ENCODE peak calls at places on chromosome 3, in four cellular contexts. F is uterus, W is astrocyte of the spinal cord, X is heart right ventricle. Q is an unnamed sample.

GRCh38 chr3:15497984-15498383 is 23.5 kb downstream of the COLQ start:
- DNase-seq in F (no peak), W (no peak), X (no peak), Q (no peak)

GRCh38 chr3:73448761-73449290 is 175.9 kb downstream of the PDZRN3 start:
- DNase-seq in F (no peak), W (no peak), X (no peak), Q (no peak)

GRCh38 chr3:18559323-18559972 is 134.3 kb upstream of the SATB1 start:
- DNase-seq in F (no peak), W (peak), X (peak), Q (no peak)

GRCh38 chr3:146136647-146137046 is 24.3 kb downstream of the PLOD2 start:
- DNase-seq in F (no peak), W (no peak), X (no peak), Q (no peak)

GRCh38 chr3:115922681-115923347 is 299.5 kb downstream of the GAP43 start:
- DNase-seq in F (no peak), W (peak), X (no peak), Q (peak)

GRCh38 chr3:138184994-138185393 is 2.1 kb upstream of the ARMC8 start:
- DNase-seq in F (no peak), W (no peak), X (no peak), Q (no peak)

GRCh38 chr3:123086110-123086642 is 19.4 kb downstream of the PDIA5 start:
- DNase-seq in F (no peak), W (no peak), X (no peak), Q (no peak)

GRCh38 chr3:44264146-44264545 is 22.5 kb downstream of the TOPAZ1 start:
- DNase-seq in F (no peak), W (no peak), X (no peak), Q (no peak)

GRCh38 chr3:196207833-196208607 is 3.2 kb downstream of the ZDHHC19 start:
- DNase-seq in F (no peak), W (no peak), X (no peak), Q (no peak)

GRCh38 chr3:143366672-143367071 is 247.1 kb downstream of the CHST2 start:
- DNase-seq in F (no peak), W (no peak), X (no peak), Q (no peak)

GRCh38 chr3:46353639-46354410 is at the start of gene CCR2:
- DNase-seq in F (no peak), W (no peak), X (no peak), Q (no peak)

GRCh38 chr3:8964436-8965370 is 1.4 kb upstream of the RAD18 start:
- DNase-seq in F (no peak), W (peak), X (no peak), Q (peak)

GRCh38 chr3:189586941-189587687 is 44.1 kb upstream of the TP63 start:
- DNase-seq in F (no peak), W (no peak), X (no peak), Q (no peak)

GRCh38 chr3:189590223-189590622 is 41.0 kb upstream of the TP63 start:
- DNase-seq in F (no peak), W (no peak), X (no peak), Q (no peak)

GRCh38 chr3:189584609-189585008 is 46.6 kb upstream of the TP63 start:
- DNase-seq in F (no peak), W (no peak), X (no peak), Q (no peak)

GRCh38 chr3:189588818-189589569 is 42.2 kb upstream of the TP63 start:
- DNase-seq in F (no peak), W (no peak), X (no peak), Q (no peak)

GRCh38 chr3:189588061-189588817 is 43.0 kb upstream of the TP63 start:
- DNase-seq in F (no peak), W (peak), X (no peak), Q (no peak)
- H3K4me3 ChIP-seq in F (no peak), W (no peak), X (no peak), Q (no peak)

GRCh38 chr3:167380004-167380689 is at the start of gene ZBBX:
- DNase-seq in F (peak), W (peak), X (peak), Q (peak)
- TF ChIP-seq CTCF in F (peak), W (peak), X (peak), Q (peak)

GRCh38 chr3:186807231-186807630 is 949 bp upstream of the RFC4 start:
- DNase-seq in F (no peak), W (no peak), X (no peak), Q (no peak)
- H3K4me3 ChIP-seq in F (no peak), W (no peak), X (no peak), Q (peak)

GRCh38 chr3:37545479-37545878 is 316.2 kb upstream of the CTDSPL start:
- DNase-seq in F (no peak), W (no peak), X (peak), Q (no peak)

GRCh38 chr3:37543692-37544091 is 318.0 kb upstream of the CTDSPL start:
- DNase-seq in F (no peak), W (no peak), X (no peak), Q (no peak)

GRCh38 chr3:37544869-37545352 is 316.8 kb upstream of the CTDSPL start:
- DNase-seq in F (no peak), W (no peak), X (no peak), Q (no peak)

GRCh38 chr3:37542772-37543449 is 318.8 kb upstream of the CTDSPL start:
- DNase-seq in F (no peak), W (no peak), X (no peak), Q (no peak)

GRCh38 chr3:37544105-37544504 is 317.6 kb upstream of the CTDSPL start:
- DNase-seq in F (no peak), W (no peak), X (no peak), Q (no peak)
- TF ChIP-seq CTCF in F (no peak), W (no peak), X (no peak), Q (no peak)

DNA sequence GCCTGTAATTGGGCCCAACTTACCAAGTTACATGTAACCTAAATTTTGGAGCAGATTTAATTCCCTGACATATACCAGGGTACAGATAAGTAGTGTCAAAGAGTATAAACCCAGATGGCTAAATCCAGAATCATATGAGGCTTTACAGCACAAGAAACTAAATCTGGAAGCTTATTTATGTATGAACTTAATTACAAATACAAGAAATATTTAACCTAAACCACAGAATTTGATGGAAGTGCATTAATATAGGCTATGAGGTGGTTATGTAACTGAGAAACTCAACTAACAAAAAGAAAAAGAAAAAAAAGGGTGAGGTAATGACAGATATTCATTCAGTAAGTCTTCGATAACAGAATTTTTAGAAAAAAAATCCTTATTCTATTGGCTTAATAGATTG is 930.2 kb upstream of the ALCAM start:
- DNase-seq in F (no peak), W (peak), X (no peak), Q (no peak)
- H3K4me3 ChIP-seq in F (no peak), W (no peak), X (no peak), Q (no peak)

GRCh38 chr3:177378168-177378567 is 180.9 kb upstream of the TBL1XR1 start:
- DNase-seq in F (no peak), W (no peak), X (no peak), Q (no peak)

GRCh38 chr3:177377166-177377565 is 179.9 kb upstream of the TBL1XR1 start:
- DNase-seq in F (no peak), W (no peak), X (no peak), Q (no peak)

GRCh38 chr3:177382944-177383343 is 185.7 kb upstream of the TBL1XR1 start:
- DNase-seq in F (no peak), W (no peak), X (peak), Q (no peak)

GRCh38 chr3:177381070-177381469 is 183.8 kb upstream of the TBL1XR1 start:
- DNase-seq in F (no peak), W (no peak), X (no peak), Q (no peak)

GRCh38 chr3:177379045-177379444 is 181.8 kb upstream of the TBL1XR1 start:
- DNase-seq in F (no peak), W (no peak), X (no peak), Q (no peak)
- TF ChIP-seq CTCF in F (no peak), W (no peak), X (no peak), Q (no peak)

DNA sequence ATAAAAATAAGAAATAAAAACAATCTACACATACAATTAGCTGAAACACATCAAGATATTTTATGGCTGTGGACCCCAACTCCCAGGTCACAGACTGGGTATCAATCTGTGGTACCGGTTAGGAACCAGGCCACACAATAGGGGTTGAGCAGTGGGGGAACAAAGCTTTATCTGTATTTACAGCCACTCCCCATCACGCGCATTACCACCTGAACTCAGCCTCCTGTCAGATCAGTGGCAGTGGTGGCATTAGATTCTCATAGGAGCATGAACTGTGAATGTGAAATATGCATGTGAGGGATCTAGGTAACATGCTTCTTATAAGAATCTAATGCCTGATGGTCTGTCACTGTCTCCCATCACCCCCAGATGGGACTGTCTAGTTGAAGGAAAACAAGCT is 17.7 kb upstream of the DNAJC19 start:
- DNase-seq in F (no peak), W (no peak), X (no peak), Q (no peak)
- H3K4me3 ChIP-seq in F (no peak), W (no peak), X (no peak), Q (no peak)

GRCh38 chr3:119880966-119881365 is 99.1 kb downstream of the NR1I2 start:
- DNase-seq in F (no peak), W (no peak), X (no peak), Q (no peak)

GRCh38 chr3:119884161-119884557 is 102.3 kb downstream of the NR1I2 start:
- DNase-seq in F (no peak), W (no peak), X (no peak), Q (no peak)

GRCh38 chr3:119885746-119886530 is 104.0 kb downstream of the NR1I2 start:
- DNase-seq in F (no peak), W (no peak), X (no peak), Q (no peak)

DNA sequence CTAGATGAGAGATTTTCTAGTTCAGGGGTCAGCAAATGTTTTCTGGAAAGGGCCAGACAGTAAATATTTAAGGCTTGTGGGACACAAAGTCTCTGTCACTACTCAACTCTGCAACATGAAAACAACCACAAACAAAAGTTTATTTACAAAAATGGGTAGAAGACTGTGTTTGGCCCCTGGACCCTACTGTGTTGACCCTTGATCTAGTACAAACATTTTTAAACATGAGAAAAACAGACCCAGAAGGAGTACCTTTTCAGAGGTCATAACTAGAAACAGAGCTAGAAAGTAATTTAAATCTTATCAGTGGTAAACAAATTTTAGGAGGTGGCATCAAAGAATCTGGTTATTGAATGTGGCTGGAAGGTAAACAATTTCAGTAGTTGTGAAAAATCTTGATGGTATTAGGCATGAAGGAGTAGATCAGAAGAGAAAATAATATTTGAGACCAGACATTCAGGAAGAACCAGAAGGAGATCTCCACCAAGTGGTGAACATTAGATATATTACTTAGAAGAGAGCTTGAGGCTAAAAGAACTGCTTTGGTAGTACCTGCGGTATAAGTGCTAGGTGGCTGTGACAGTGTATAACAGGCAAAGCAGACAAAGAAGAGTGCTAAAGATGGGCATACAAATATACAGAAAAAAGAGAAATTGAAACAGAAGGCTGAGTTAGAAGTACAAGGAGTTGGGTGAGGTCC is 101.7 kb downstream of the NR1I2 start:
- DNase-seq in F (no peak), W (no peak), X (no peak), Q (no peak)
- TF ChIP-seq CTCF in F (no peak), W (no peak), X (no peak), Q (no peak)